ENCODE peak calls at places on chromosomes 7 and 10, in six cellular contexts. G is GM23248, Z is A549, Y is neuronal stem cell, K is MM.1S, S is hepatocyte. D is an unnamed sample.

GRCh38 chr10:130929422-130930325 is 381.8 kb downstream of the TCERG1L start:
- DNase-seq in Z (no peak), G (no peak), K (no peak), Y (no peak), S (no peak), D (no peak)

GRCh38 chr10:82150123-82150900 is 275.3 kb downstream of the NRG3 start:
- DNase-seq in G (no peak), Z (peak), Y (peak), K (no peak), S (peak), D (peak)

GRCh38 chr10:74292871-74293427 is 141.9 kb downstream of the ADK start:
- DNase-seq in K (peak), G (peak), Y (no peak), S (no peak), Z (no peak), D (no peak)

GRCh38 chr10:45452743-45453452 is 78.9 kb downstream of the ALOX5 start:
- DNase-seq in G (peak), Y (no peak), Z (no peak), K (no peak), S (no peak), D (no peak)

GRCh38 chr10:31709028-31709427 is 219.6 kb downstream of the ARHGAP12 start:
- DNase-seq in S (no peak), Z (no peak), G (peak), K (peak), Y (no peak), D (no peak)

GRCh38 chr10:102492983-102493382 is 9.5 kb downstream of the ACTR1A start:
- DNase-seq in Y (no peak), Z (no peak), S (peak), K (no peak), G (peak), D (no peak)

GRCh38 chr10:89279449-89279869 is 22.4 kb upstream of the IFIT2 start:
- DNase-seq in G (no peak), K (no peak), S (no peak), Z (peak), Y (no peak), D (no peak)

GRCh38 chr7:101676956-101677355 is 47.9 kb upstream of the MYL10 start:
- DNase-seq in S (no peak), Y (no peak), G (no peak), K (no peak), Z (no peak), D (no peak)

GRCh38 chr7:114660007-114660406 is 245.4 kb downstream of the FOXP2 start:
- DNase-seq in Z (no peak), S (no peak), K (no peak), G (no peak), Y (no peak), D (no peak)

GRCh38 chr10:103238506-103239252 is 7.0 kb upstream of the RPEL1 start:
- DNase-seq in Y (no peak), G (peak), S (peak), K (no peak), Z (peak), D (peak)

GRCh38 chr7:38903057-38903456 is 5.9 kb downstream of the VPS41 start:
- DNase-seq in Y (no peak), G (no peak), K (no peak), S (no peak), Z (no peak), D (peak)

GRCh38 chr10:115947104-115947503 is 325.9 kb downstream of the GFRA1 start:
- DNase-seq in K (no peak), G (peak), S (no peak), Y (no peak), Z (peak), D (peak)

GRCh38 chr7:80386686-80387085 is 125.2 kb downstream of the GNAT3 start:
- DNase-seq in Z (no peak), K (no peak), S (no peak), Y (no peak), G (peak), D (peak)

GRCh38 chr7:7909376-7909775 is 59.2 kb upstream of the GLCCI1 start:
- DNase-seq in Z (no peak), G (no peak), Y (no peak), K (no peak), S (no peak), D (no peak)

GRCh38 chr10:102473445-102474331 is 22.3 kb upstream of the C10orf95 start:
- DNase-seq in K (no peak), Y (no peak), G (no peak), Z (no peak), S (no peak), D (no peak)

GRCh38 chr10:88623835-88624234 is 37.3 kb downstream of the LIPJ start:
- DNase-seq in S (no peak), Z (no peak), G (no peak), Y (no peak), K (no peak), D (no peak)

GRCh38 chr7:33062023-33062781 is at the start of gene NT5C3A:
- DNase-seq in Z (no peak), G (peak), Y (peak), K (peak), S (peak), D (peak)

GRCh38 chr7:100887186-100887954 is 2.1 kb downstream of the UFSP1 start:
- DNase-seq in G (no peak), Z (no peak), S (no peak), K (no peak), Y (no peak), D (no peak)

GRCh38 chr10:132383026-132383565 is 13.9 kb upstream of the PWWP2B start:
- DNase-seq in S (no peak), K (no peak), G (no peak), Y (no peak), Z (no peak), D (no peak)

GRCh38 chr10:79113827-79114226 is 45.1 kb downstream of the ZMIZ1 start:
- DNase-seq in Y (no peak), Z (no peak), K (no peak), S (no peak), G (peak), D (no peak)
- H3K4me2 ChIP-seq in Y (no peak), Z (peak), K (no peak), S (peak), G (peak), D (no peak)

DNA sequence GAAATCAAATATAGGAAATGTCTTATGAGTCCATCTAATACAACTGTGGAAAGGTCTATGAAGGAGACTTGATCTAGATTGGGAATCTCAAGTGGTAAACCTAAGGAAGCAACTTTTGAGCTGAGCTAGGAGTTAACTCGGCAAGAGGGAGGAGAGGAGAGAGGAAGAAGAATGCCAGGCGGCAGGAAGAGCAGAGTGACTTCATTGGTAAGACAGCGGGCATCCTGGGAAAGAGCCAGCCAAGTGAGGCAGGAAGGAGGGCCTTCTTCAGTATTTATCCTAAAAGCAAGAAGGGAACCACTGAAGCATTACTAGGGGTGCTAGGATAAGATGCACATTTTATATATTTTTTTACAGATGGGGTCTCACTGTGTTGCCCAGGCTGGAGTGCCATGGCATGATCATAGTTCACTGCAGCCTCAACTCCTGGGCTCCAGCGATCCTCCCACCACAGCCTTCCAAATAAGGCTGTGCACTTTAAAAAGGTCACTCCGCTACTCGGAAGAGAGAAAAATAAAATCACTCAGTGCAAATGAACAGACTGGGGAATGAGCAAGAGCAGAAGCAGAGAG is 2.0 kb downstream of the BCL7B start:
- DNase-seq in Z (no peak), K (no peak), Y (no peak), S (no peak), G (peak), D (no peak)
- H3K4me2 ChIP-seq in Z (peak), K (peak), Y (no peak), S (peak), G (peak), D (no peak)

DNA sequence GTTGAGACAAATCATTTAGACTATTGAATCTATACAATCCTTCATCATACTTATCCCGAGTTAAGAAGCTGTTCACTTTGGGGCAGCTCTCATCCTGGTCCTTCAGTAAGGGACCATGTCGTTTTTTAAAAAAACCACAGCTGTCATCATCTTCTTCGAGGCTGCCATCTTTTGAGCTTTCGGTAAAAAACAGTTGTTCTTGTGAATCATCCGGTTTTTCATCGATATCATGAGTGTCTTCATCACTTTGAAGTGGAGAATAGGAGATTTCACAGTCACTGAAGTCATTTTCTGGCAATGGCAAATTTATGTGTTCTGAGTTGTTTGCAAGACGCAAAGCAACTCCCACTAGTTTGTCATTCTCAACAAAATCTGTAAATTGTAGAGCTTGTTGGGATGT is 3.9 kb downstream of the DCLRE1A start:
- DNase-seq in K (no peak), G (no peak), Y (no peak), Z (no peak), S (no peak), D (no peak)
- H3K4me2 ChIP-seq in K (no peak), G (no peak), Y (no peak), Z (no peak), S (no peak), D (no peak)

GRCh38 chr10:48496105-48496830 is 108.6 kb downstream of the ARHGAP22 start:
- DNase-seq in S (no peak), K (no peak), Z (no peak), G (no peak), Y (no peak), D (no peak)

GRCh38 chr10:48495282-48496045 is 109.4 kb downstream of the ARHGAP22 start:
- DNase-seq in K (no peak), G (no peak), Z (no peak), S (no peak), Y (no peak), D (no peak)

GRCh38 chr10:48497965-48498770 is 106.7 kb downstream of the ARHGAP22 start:
- DNase-seq in Y (no peak), Z (no peak), K (no peak), S (no peak), G (no peak), D (no peak)

GRCh38 chr10:48498940-48499510 is 105.8 kb downstream of the ARHGAP22 start:
- DNase-seq in Z (no peak), G (no peak), Y (no peak), S (no peak), K (no peak), D (no peak)

GRCh38 chr10:48496831-48497792 is 107.8 kb downstream of the ARHGAP22 start:
- DNase-seq in S (peak), Y (no peak), G (peak), Z (no peak), K (no peak), D (no peak)
- H3K4me2 ChIP-seq in S (no peak), Y (no peak), G (peak), Z (no peak), K (no peak), D (no peak)

GRCh38 chr10:79185067-79185774 is 116.5 kb downstream of the ZMIZ1 start:
- DNase-seq in G (peak), Y (no peak), S (no peak), Z (no peak), K (no peak), D (peak)
- H3K4me2 ChIP-seq in G (peak), Y (no peak), S (peak), Z (peak), K (no peak), D (no peak)